ENCODE peak calls at places on chromosomes 13 and 19, in six cellular contexts. R is lung microvascular endothelial cell; J is progenitor cell of endocrine pancreas; I is hepatocyte; D is natural killer cell treated with Interleukin-12 subunit alpha and Interleukin-12 subunit beta and Interleukin-15 and Interleukin-18, amount 100 ng/mL, for 72 hours; Y is substantia nigra. S is an unnamed sample.

GRCh38 chr13:98782654-98783053 is 30.2 kb upstream of the SLC15A1 start:
- DNase-seq in D (no peak), Y (no peak), I (no peak), J (no peak), R (no peak), S (no peak)

GRCh38 chr13:66159526-66159925 is 1070.6 kb downstream of the PCDH9 start:
- DNase-seq in J (no peak), D (no peak), I (no peak), Y (no peak), R (no peak), S (no peak)

GRCh38 chr13:63044617-63045016 is 1629.0 kb upstream of the PCDH20 start:
- DNase-seq in R (no peak), I (no peak), D (no peak), J (no peak), Y (no peak), S (no peak)

GRCh38 chr13:108188260-108188659 is 27.1 kb downstream of the LIG4 start:
- DNase-seq in J (no peak), Y (no peak), I (no peak), R (no peak), D (no peak), S (no peak)

GRCh38 chr13:25733061-25733491 is 318.7 kb downstream of the SHISA2 start:
- DNase-seq in J (no peak), R (no peak), I (no peak), D (no peak), Y (no peak), S (no peak)

GRCh38 chr13:27919934-27920676 is at the start of gene PDX1:
- DNase-seq in Y (no peak), D (no peak), R (no peak), I (peak), J (peak), S (no peak)

GRCh38 chr13:26742691-26743358 is 17.8 kb downstream of the GPR12 start:
- DNase-seq in J (no peak), D (no peak), I (no peak), Y (no peak), R (no peak), S (no peak)

GRCh38 chr19:45187421-45188100 is 9.0 kb downstream of the BLOC1S3 start:
- DNase-seq in I (peak), R (no peak), D (no peak), J (no peak), Y (no peak), S (no peak)

GRCh38 chr19:13899393-13899792 is 6.5 kb downstream of the BRME1 start:
- DNase-seq in J (no peak), I (no peak), D (no peak), R (no peak), Y (no peak), S (no peak)

GRCh38 chr13:78382946-78383542 is 220.3 kb downstream of the POU4F1 start:
- DNase-seq in D (no peak), I (no peak), J (no peak), R (no peak), Y (no peak), S (no peak)

GRCh38 chr19:48731452-48731851 is 9.0 kb downstream of the RASIP1 start:
- DNase-seq in I (no peak), R (no peak), Y (no peak), J (no peak), D (no peak), S (no peak)

GRCh38 chr19:30855475-30855874 is 483.3 kb downstream of the ZNF536 start:
- DNase-seq in I (no peak), R (no peak), Y (no peak), J (no peak), D (no peak), S (no peak)

GRCh38 chr13:28486144-28486543 is 8.8 kb downstream of the FLT1 start:
- DNase-seq in Y (no peak), R (no peak), I (no peak), J (no peak), D (no peak), S (no peak)

GRCh38 chr19:35157431-35157830 is 2.9 kb downstream of the FXYD5 start:
- DNase-seq in J (no peak), R (no peak), D (no peak), I (no peak), Y (no peak), S (no peak)

GRCh38 chr19:19551862-19552192 is 13.8 kb downstream of the CILP2 start:
- DNase-seq in I (no peak), D (no peak), R (no peak), Y (no peak), J (no peak), S (no peak)

GRCh38 chr13:44021422-44021821 is 141.7 kb downstream of the LACC1 start:
- DNase-seq in R (no peak), J (no peak), I (no peak), Y (no peak), D (no peak), S (no peak)

GRCh38 chr19:3140667-3141038 is 4.8 kb downstream of the GNA15 start:
- DNase-seq in I (no peak), J (no peak), Y (no peak), R (no peak), D (no peak), S (no peak)

GRCh38 chr19:33280351-33280921 is 21.9 kb downstream of the CEBPA start:
- DNase-seq in J (no peak), I (no peak), Y (no peak), D (no peak), R (no peak), S (no peak)

GRCh38 chr19:15199652-15200574 is 882 bp downstream of the NOTCH3 start:
- DNase-seq in R (no peak), Y (no peak), J (peak), D (no peak), I (peak), S (no peak)

GRCh38 chr19:29569038-29569911 is 36.8 kb upstream of the POP4 start:
- DNase-seq in J (no peak), Y (no peak), D (no peak), R (no peak), I (no peak), S (no peak)

GRCh38 chr13:92640936-92641335 is 585.7 kb upstream of the GPC6 start:
- DNase-seq in R (no peak), D (no peak), I (no peak), Y (no peak), J (no peak), S (no peak)

GRCh38 chr19:55437410-55437809 is 5.7 kb downstream of the SHISA7 start:
- DNase-seq in I (peak), J (peak), D (no peak), R (peak), Y (no peak), S (no peak)

GRCh38 chr19:33000510-33000909 is 28.5 kb downstream of the FAAP24 start:
- DNase-seq in Y (no peak), R (no peak), D (no peak), I (no peak), J (no peak), S (no peak)

GRCh38 chr19:6030214-6030507 is 52.2 kb upstream of the RANBP3 start:
- DNase-seq in J (no peak), R (peak), D (no peak), Y (no peak), I (no peak), S (no peak)

GRCh38 chr13:106609116-106609515 is 41.2 kb upstream of the ARGLU1 start:
- DNase-seq in I (no peak), D (no peak), J (no peak), Y (no peak), R (no peak), S (no peak)

GRCh38 chr19:31270897-31271568 is 78.2 kb downstream of the TSHZ3 start:
- DNase-seq in R (no peak), J (no peak), D (peak), I (no peak), Y (no peak), S (no peak)

GRCh38 chr13:59663707-59664106 is 500.0 kb downstream of the DIAPH3 start:
- DNase-seq in Y (no peak), J (no peak), D (no peak), R (no peak), I (no peak), S (no peak)

GRCh38 chr13:33450956-33451709 is 165.6 kb upstream of the STARD13 start:
- DNase-seq in D (no peak), Y (no peak), I (no peak), R (no peak), J (no peak), S (no peak)

GRCh38 chr13:33110713-33111413 is 94.6 kb downstream of the KL start:
- DNase-seq in Y (peak), D (no peak), R (peak), I (no peak), J (no peak), S (no peak)

GRCh38 chr19:3404324-3405260 is 38.2 kb downstream of the NFIC start:
- DNase-seq in J (no peak), I (peak), D (no peak), Y (peak), R (peak), S (peak)

GRCh38 chr19:661427-662196 is 1.4 kb downstream of the RNF126 start:
- DNase-seq in I (peak), J (no peak), D (peak), R (no peak), Y (no peak), S (no peak)